ENCODE peak calls at places on chromosome 22, in four cellular contexts. One of them, this sample, is unnamed.

GRCh38 chr22:36252754-36253522 is at the start of gene APOL1:
- DNase-seq in CD4-positive, alpha-beta memory T cell: peak; percentile 68
- DNase-seq in activated naive CD4-positive, alpha-beta T cell treated with anti-CD3 and anti-CD28 coated beads for 36 hours: peak; percentile 63
- DNase-seq in HFFc6: no peak
- DNase-seq in this sample: no peak

GRCh38 chr22:30701872-30702271 is 7.2 kb downstream of the OSBP2 start:
- DNase-seq in CD4-positive, alpha-beta memory T cell: no peak
- DNase-seq in activated naive CD4-positive, alpha-beta T cell treated with anti-CD3 and anti-CD28 coated beads for 36 hours: no peak
- DNase-seq in HFFc6: peak; percentile 3
- DNase-seq in this sample: no peak

GRCh38 chr22:35212020-35212419 is 45.3 kb upstream of the HMGXB4 start:
- DNase-seq in CD4-positive, alpha-beta memory T cell: no peak
- DNase-seq in activated naive CD4-positive, alpha-beta T cell treated with anti-CD3 and anti-CD28 coated beads for 36 hours: no peak
- DNase-seq in HFFc6: no peak
- DNase-seq in this sample: no peak

GRCh38 chr22:43185860-43186261 is 1.1 kb downstream of the TTLL12 start:
- DNase-seq in CD4-positive, alpha-beta memory T cell: no peak
- DNase-seq in activated naive CD4-positive, alpha-beta T cell treated with anti-CD3 and anti-CD28 coated beads for 36 hours: no peak
- DNase-seq in HFFc6: peak; percentile 15
- DNase-seq in this sample: no peak

GRCh38 chr22:19181786-19182471 is 3.4 kb upstream of the SLC25A1 start:
- DNase-seq in CD4-positive, alpha-beta memory T cell: no peak
- DNase-seq in activated naive CD4-positive, alpha-beta T cell treated with anti-CD3 and anti-CD28 coated beads for 36 hours: peak; percentile 64
- DNase-seq in HFFc6: no peak
- DNase-seq in this sample: no peak

GRCh38 chr22:37189011-37189466 is 992 bp upstream of the C1QTNF6 start:
- DNase-seq in CD4-positive, alpha-beta memory T cell: no peak
- DNase-seq in activated naive CD4-positive, alpha-beta T cell treated with anti-CD3 and anti-CD28 coated beads for 36 hours: no peak
- DNase-seq in HFFc6: no peak
- DNase-seq in this sample: no peak

GRCh38 chr22:24128631-24129601 is 52.4 kb upstream of the SUSD2 start:
- DNase-seq in CD4-positive, alpha-beta memory T cell: no peak
- DNase-seq in activated naive CD4-positive, alpha-beta T cell treated with anti-CD3 and anti-CD28 coated beads for 36 hours: no peak
- DNase-seq in HFFc6: no peak
- DNase-seq in this sample: no peak

GRCh38 chr22:22060200-22061084 is 77.9 kb upstream of the TOP3B start:
- DNase-seq in CD4-positive, alpha-beta memory T cell: no peak
- DNase-seq in activated naive CD4-positive, alpha-beta T cell treated with anti-CD3 and anti-CD28 coated beads for 36 hours: peak; percentile 82
- DNase-seq in HFFc6: peak; percentile 12
- DNase-seq in this sample: no peak

GRCh38 chr22:30516273-30516672 is 10.8 kb upstream of the SEC14L4 start:
- DNase-seq in CD4-positive, alpha-beta memory T cell: no peak
- DNase-seq in activated naive CD4-positive, alpha-beta T cell treated with anti-CD3 and anti-CD28 coated beads for 36 hours: no peak
- DNase-seq in HFFc6: no peak
- DNase-seq in this sample: no peak

GRCh38 chr22:29700206-29700948 is 19.4 kb upstream of the CABP7 start:
- DNase-seq in CD4-positive, alpha-beta memory T cell: no peak
- DNase-seq in activated naive CD4-positive, alpha-beta T cell treated with anti-CD3 and anti-CD28 coated beads for 36 hours: no peak
- DNase-seq in HFFc6: peak; percentile 16
- DNase-seq in this sample: no peak

GRCh38 chr22:28933321-28933720 is 49.9 kb downstream of the ZNRF3 start:
- DNase-seq in CD4-positive, alpha-beta memory T cell: no peak
- DNase-seq in activated naive CD4-positive, alpha-beta T cell treated with anti-CD3 and anti-CD28 coated beads for 36 hours: no peak
- DNase-seq in HFFc6: no peak
- DNase-seq in this sample: no peak

GRCh38 chr22:44917372-44918165 is 92.2 kb downstream of the PHF21B start:
- DNase-seq in CD4-positive, alpha-beta memory T cell: no peak
- DNase-seq in activated naive CD4-positive, alpha-beta T cell treated with anti-CD3 and anti-CD28 coated beads for 36 hours: no peak
- DNase-seq in HFFc6: no peak
- DNase-seq in this sample: no peak

GRCh38 chr22:19178065-19178658 is 374 bp downstream of the SLC25A1 start:
- DNase-seq in CD4-positive, alpha-beta memory T cell: no peak
- DNase-seq in activated naive CD4-positive, alpha-beta T cell treated with anti-CD3 and anti-CD28 coated beads for 36 hours: peak; percentile 41
- DNase-seq in HFFc6: no peak
- DNase-seq in this sample: no peak

GRCh38 chr22:26551568-26551967 is 38.4 kb downstream of the TPST2 start:
- DNase-seq in CD4-positive, alpha-beta memory T cell: no peak
- DNase-seq in activated naive CD4-positive, alpha-beta T cell treated with anti-CD3 and anti-CD28 coated beads for 36 hours: no peak
- DNase-seq in HFFc6: no peak
- DNase-seq in this sample: no peak

GRCh38 chr22:35919002-35919542 is 109.6 kb downstream of the RBFOX2 start:
- DNase-seq in CD4-positive, alpha-beta memory T cell: no peak
- DNase-seq in activated naive CD4-positive, alpha-beta T cell treated with anti-CD3 and anti-CD28 coated beads for 36 hours: no peak
- DNase-seq in HFFc6: no peak
- DNase-seq in this sample: no peak

GRCh38 chr22:20026204-20026908 is 5.4 kb downstream of the TANGO2 start:
- DNase-seq in CD4-positive, alpha-beta memory T cell: no peak
- DNase-seq in activated naive CD4-positive, alpha-beta T cell treated with anti-CD3 and anti-CD28 coated beads for 36 hours: no peak
- DNase-seq in HFFc6: no peak
- DNase-seq in this sample: no peak

GRCh38 chr22:45709004-45709739 is 37.5 kb downstream of the ATXN10 start:
- DNase-seq in CD4-positive, alpha-beta memory T cell: no peak
- DNase-seq in activated naive CD4-positive, alpha-beta T cell treated with anti-CD3 and anti-CD28 coated beads for 36 hours: no peak
- DNase-seq in HFFc6: peak; percentile 77
- DNase-seq in this sample: peak; percentile 53

GRCh38 chr22:37659897-37660708 is 1.6 kb downstream of the PDXP start:
- DNase-seq in CD4-positive, alpha-beta memory T cell: no peak
- DNase-seq in activated naive CD4-positive, alpha-beta T cell treated with anti-CD3 and anti-CD28 coated beads for 36 hours: no peak
- DNase-seq in HFFc6: no peak
- DNase-seq in this sample: no peak

GRCh38 chr22:23796461-23796860 is 9.7 kb downstream of the SMARCB1 start:
- DNase-seq in CD4-positive, alpha-beta memory T cell: no peak
- DNase-seq in activated naive CD4-positive, alpha-beta T cell treated with anti-CD3 and anti-CD28 coated beads for 36 hours: no peak
- DNase-seq in HFFc6: no peak
- DNase-seq in this sample: no peak

GRCh38 chr22:20945578-20945934 is 21.5 kb upstream of the AIFM3 start:
- DNase-seq in CD4-positive, alpha-beta memory T cell: no peak
- DNase-seq in activated naive CD4-positive, alpha-beta T cell treated with anti-CD3 and anti-CD28 coated beads for 36 hours: no peak
- DNase-seq in HFFc6: no peak
- DNase-seq in this sample: no peak

GRCh38 chr22:27677895-27678458 is 123.6 kb downstream of the MN1 start:
- DNase-seq in CD4-positive, alpha-beta memory T cell: no peak
- DNase-seq in activated naive CD4-positive, alpha-beta T cell treated with anti-CD3 and anti-CD28 coated beads for 36 hours: no peak
- DNase-seq in HFFc6: no peak
- DNase-seq in this sample: no peak

GRCh38 chr22:45807156-45807915 is 135.7 kb downstream of the ATXN10 start:
- DNase-seq in CD4-positive, alpha-beta memory T cell: no peak
- DNase-seq in activated naive CD4-positive, alpha-beta T cell treated with anti-CD3 and anti-CD28 coated beads for 36 hours: no peak
- DNase-seq in HFFc6: peak; percentile 22
- DNase-seq in this sample: no peak

GRCh38 chr22:45170001-45170466 is 6.3 kb downstream of the NUP50 start:
- DNase-seq in CD4-positive, alpha-beta memory T cell: peak; percentile 54
- DNase-seq in activated naive CD4-positive, alpha-beta T cell treated with anti-CD3 and anti-CD28 coated beads for 36 hours: peak; percentile 69
- DNase-seq in HFFc6: no peak
- DNase-seq in this sample: no peak

GRCh38 chr22:45149671-45150070 is 14.1 kb upstream of the NUP50 start:
- DNase-seq in CD4-positive, alpha-beta memory T cell: no peak
- DNase-seq in activated naive CD4-positive, alpha-beta T cell treated with anti-CD3 and anti-CD28 coated beads for 36 hours: no peak
- DNase-seq in HFFc6: peak; percentile 27
- DNase-seq in this sample: no peak

GRCh38 chr22:42433754-42434153 is 1.6 kb upstream of the NFAM1 start:
- DNase-seq in CD4-positive, alpha-beta memory T cell: no peak
- DNase-seq in activated naive CD4-positive, alpha-beta T cell treated with anti-CD3 and anti-CD28 coated beads for 36 hours: no peak
- DNase-seq in HFFc6: no peak
- DNase-seq in this sample: no peak

GRCh38 chr22:20940178-20940790 is 23.1 kb downstream of the CRKL start:
- DNase-seq in CD4-positive, alpha-beta memory T cell: no peak
- DNase-seq in activated naive CD4-positive, alpha-beta T cell treated with anti-CD3 and anti-CD28 coated beads for 36 hours: no peak
- DNase-seq in HFFc6: no peak
- DNase-seq in this sample: no peak

This sample was measured in amniotic stem cell.